ENCODE peak calls at places on chromosome 22, in seven cellular contexts. L is sciatic nerve, H is pancreas, Y is GM20000, Z is GDM1, E is AG10803, X is RPMI8226. N is an unnamed sample.

GRCh38 chr22:40533712-40534378 is 102.7 kb downstream of the MRTFA start:
- DNase-seq in X (peak), Y (peak), E (peak), H (no peak), Z (peak), L (no peak), N (no peak)

GRCh38 chr22:36701941-36702640 is 1.5 kb downstream of the CACNG2 start:
- DNase-seq in H (no peak), Z (no peak), Y (no peak), L (no peak), E (no peak), X (peak), N (no peak)

GRCh38 chr22:27476729-27477128 is 324.8 kb downstream of the MN1 start:
- DNase-seq in Y (no peak), X (no peak), L (no peak), Z (no peak), E (peak), H (no peak), N (no peak)

GRCh38 chr22:38870312-38870741 is 1.7 kb downstream of the CBX6 start:
- DNase-seq in L (peak), Z (peak), H (peak), Y (peak), E (peak), X (peak), N (peak)

GRCh38 chr22:47301820-47302475 is 539.5 kb downstream of the TBC1D22A start:
- DNase-seq in X (no peak), Z (no peak), E (no peak), H (no peak), Y (no peak), L (no peak), N (no peak)

GRCh38 chr22:25362215-25362882 is 142.9 kb downstream of the CRYBB2 start:
- DNase-seq in H (peak), Z (no peak), L (peak), Y (peak), E (peak), X (peak), N (peak)

GRCh38 chr22:24437820-24438328 is 10.5 kb downstream of the ADORA2A start:
- DNase-seq in H (no peak), L (peak), E (peak), X (no peak), Y (peak), Z (no peak), N (no peak)

GRCh38 chr22:43370045-43370444 is 26.9 kb upstream of the SCUBE1 start:
- DNase-seq in Z (no peak), E (no peak), L (no peak), H (no peak), Y (no peak), X (no peak), N (no peak)

GRCh38 chr22:39525658-39525975 is 5.3 kb downstream of the ATF4 start:
- DNase-seq in Y (no peak), X (no peak), E (no peak), Z (no peak), H (no peak), L (no peak), N (no peak)

GRCh38 chr22:42688241-42688913 is 32.3 kb downstream of the A4GALT start:
- DNase-seq in X (no peak), E (peak), Y (no peak), Z (no peak), L (peak), H (peak), N (no peak)